ENCODE peak calls at places on chromosome 2, in seven cellular contexts. K, I, F, W, E, O and D are unnamed samples.

GRCh38 chr2:224940618-224941017 is 101.7 kb downstream of the DOCK10 start:
- DNase-seq in K (no peak), I (no peak), F (no peak), W (no peak), E (no peak), O (no peak), D (no peak)

GRCh38 chr2:85768713-85769112 is 14.9 kb downstream of the ATOH8 start:
- DNase-seq in K (no peak), I (peak), F (no peak), W (no peak), E (no peak), O (peak), D (no peak)

GRCh38 chr2:23599006-23599405 is 214.0 kb downstream of the KLHL29 start:
- DNase-seq in K (no peak), I (no peak), F (no peak), W (no peak), E (no peak), O (no peak), D (no peak)

GRCh38 chr2:161943012-161943411 is 131.0 kb downstream of the DPP4 start:
- DNase-seq in K (no peak), I (no peak), F (no peak), W (no peak), E (no peak), O (no peak), D (no peak)

GRCh38 chr2:127254386-127254981 is 34.4 kb upstream of the CYP27C1 start:
- DNase-seq in K (no peak), I (no peak), F (peak), W (peak), E (no peak), O (peak), D (no peak)

GRCh38 chr2:164840458-164840929 is 1.1 kb downstream of the COBLL1 start:
- DNase-seq in K (no peak), I (peak), F (no peak), W (no peak), E (no peak), O (no peak), D (no peak)

GRCh38 chr2:217826505-217826904 is 176.3 kb downstream of the TNS1 start:
- DNase-seq in K (no peak), I (no peak), F (no peak), W (no peak), E (no peak), O (no peak), D (no peak)

GRCh38 chr2:10412380-10412779 is 35.7 kb downstream of the ODC1 start:
- DNase-seq in K (no peak), I (peak), F (no peak), W (peak), E (no peak), O (peak), D (no peak)

GRCh38 chr2:191539068-191539467 is 138.9 kb upstream of the NABP1 start:
- DNase-seq in K (no peak), I (peak), F (no peak), W (peak), E (no peak), O (peak), D (peak)